ENCODE peak calls at places on chromosomes 5 and 9, in eight cellular contexts. Q is cardiac fibroblast, L is fibroblast of mammary gland, S is iPS DF 6.9, K is lower lobe of right lung, O is fibroblast of lung, U is PC-3, Z is mucosa of descending colon. I is an unnamed sample.

GRCh38 chr5:3639175-3639574 is 43.5 kb downstream of the IRX1 start:
- DNase-seq in K (no peak), S (no peak), U (no peak), O (no peak), L (no peak), Z (no peak), Q (no peak), I (no peak)

GRCh38 chr5:107808671-107809137 is 138.0 kb upstream of the EFNA5 start:
- DNase-seq in S (peak), O (peak), L (no peak), Z (no peak), K (no peak), U (no peak), Q (no peak), I (no peak)

GRCh38 chr5:1514027-1514818 is 9.5 kb downstream of the LPCAT1 start:
- DNase-seq in S (no peak), Q (no peak), O (no peak), U (no peak), Z (peak), L (no peak), K (no peak), I (no peak)

GRCh38 chr5:162160401-162160800 is 92.8 kb downstream of the GABRG2 start:
- DNase-seq in S (no peak), Q (no peak), K (no peak), L (no peak), Z (no peak), U (peak), O (no peak), I (no peak)

GRCh38 chr5:14296533-14297331 is 153.6 kb downstream of the TRIO start:
- DNase-seq in O (peak), K (no peak), Q (no peak), Z (no peak), S (no peak), L (peak), U (peak), I (no peak)

GRCh38 chr9:124754289-124754688 is 16.8 kb downstream of the NR6A1 start:
- DNase-seq in Q (peak), K (no peak), O (peak), Z (no peak), S (no peak), L (peak), U (peak), I (no peak)

GRCh38 chr5:103582364-103582763 is 19.8 kb upstream of the NUDT12 start:
- DNase-seq in Z (no peak), L (peak), U (peak), K (no peak), S (no peak), Q (peak), O (peak), I (no peak)

GRCh38 chr5:135306557-135306956 is 92.5 kb downstream of the MACROH2A1 start:
- DNase-seq in L (no peak), Q (no peak), K (no peak), S (no peak), Z (no peak), U (no peak), O (no peak), I (no peak)

GRCh38 chr9:35909687-35910612 is 660 bp downstream of the SPAAR start:
- DNase-seq in L (peak), S (no peak), U (no peak), O (no peak), Q (peak), Z (no peak), K (no peak), I (no peak)

GRCh38 chr5:176740131-176740701 is 70.1 kb upstream of the UNC5A start:
- DNase-seq in U (no peak), K (no peak), L (no peak), S (no peak), Z (no peak), O (no peak), Q (no peak), I (no peak)

GRCh38 chr5:158979749-158980521 is 119.8 kb downstream of the EBF1 start:
- DNase-seq in Z (peak), K (no peak), Q (peak), U (peak), O (peak), S (no peak), L (peak), I (no peak)

GRCh38 chr5:52769061-52769460 is 18.7 kb upstream of the ITGA1 start:
- DNase-seq in L (no peak), K (no peak), U (no peak), O (no peak), Z (no peak), Q (no peak), S (no peak), I (no peak)

GRCh38 chr5:132227485-132228240 is at the start of gene P4HA2:
- DNase-seq in S (peak), K (peak), Q (peak), L (peak), Z (peak), U (peak), O (peak), I (no peak)

GRCh38 chr5:137921931-137922330 is 32.7 kb downstream of the PKD2L2 start:
- DNase-seq in U (peak), K (no peak), L (peak), Z (no peak), S (no peak), Q (peak), O (peak), I (peak)

GRCh38 chr9:89695441-89695891 is 90.7 kb downstream of the GADD45G start:
- DNase-seq in Z (no peak), U (no peak), L (no peak), O (no peak), Q (no peak), S (no peak), K (no peak), I (no peak)

GRCh38 chr9:121963542-121963995 is 129.5 kb downstream of the TTLL11 start:
- DNase-seq in S (no peak), L (peak), O (peak), Q (peak), K (no peak), Z (no peak), U (peak), I (peak)

GRCh38 chr5:172840778-172841154 is 6.7 kb downstream of the ERGIC1 start:
- DNase-seq in Z (no peak), L (no peak), S (no peak), Q (no peak), O (no peak), K (no peak), U (no peak), I (no peak)

GRCh38 chr5:2764581-2764980 is 13.1 kb upstream of the IRX2 start:
- DNase-seq in Z (no peak), K (no peak), U (no peak), L (no peak), O (no peak), S (no peak), Q (no peak), I (no peak)

GRCh38 chr5:155564541-155564940 is 551.0 kb downstream of the KIF4B start:
- DNase-seq in L (no peak), K (no peak), U (no peak), O (no peak), Q (no peak), S (no peak), Z (no peak), I (no peak)

GRCh38 chr5:73301208-73302088 is 128.5 kb downstream of the TMEM174 start:
- DNase-seq in K (no peak), Z (no peak), O (no peak), U (no peak), S (no peak), Q (no peak), L (no peak), I (no peak)

GRCh38 chr9:107685901-107686300 is 196.3 kb upstream of the KLF4 start:
- DNase-seq in U (no peak), S (no peak), O (peak), Z (no peak), L (peak), K (no peak), Q (peak), I (peak)

GRCh38 chr5:120600639-120601038 is 136.5 kb downstream of the PRR16 start:
- DNase-seq in S (no peak), Z (no peak), O (no peak), U (no peak), L (no peak), Q (no peak), K (no peak), I (no peak)

GRCh38 chr5:15010936-15011335 is 139.4 kb upstream of the ANKH start:
- DNase-seq in K (no peak), Z (no peak), L (no peak), S (no peak), O (no peak), Q (peak), U (no peak), I (no peak)

GRCh38 chr5:140364472-140364765 is 4.4 kb downstream of the SLC4A9 start:
- DNase-seq in Q (no peak), Z (no peak), U (no peak), K (no peak), O (no peak), S (no peak), L (no peak), I (no peak)

DNA sequence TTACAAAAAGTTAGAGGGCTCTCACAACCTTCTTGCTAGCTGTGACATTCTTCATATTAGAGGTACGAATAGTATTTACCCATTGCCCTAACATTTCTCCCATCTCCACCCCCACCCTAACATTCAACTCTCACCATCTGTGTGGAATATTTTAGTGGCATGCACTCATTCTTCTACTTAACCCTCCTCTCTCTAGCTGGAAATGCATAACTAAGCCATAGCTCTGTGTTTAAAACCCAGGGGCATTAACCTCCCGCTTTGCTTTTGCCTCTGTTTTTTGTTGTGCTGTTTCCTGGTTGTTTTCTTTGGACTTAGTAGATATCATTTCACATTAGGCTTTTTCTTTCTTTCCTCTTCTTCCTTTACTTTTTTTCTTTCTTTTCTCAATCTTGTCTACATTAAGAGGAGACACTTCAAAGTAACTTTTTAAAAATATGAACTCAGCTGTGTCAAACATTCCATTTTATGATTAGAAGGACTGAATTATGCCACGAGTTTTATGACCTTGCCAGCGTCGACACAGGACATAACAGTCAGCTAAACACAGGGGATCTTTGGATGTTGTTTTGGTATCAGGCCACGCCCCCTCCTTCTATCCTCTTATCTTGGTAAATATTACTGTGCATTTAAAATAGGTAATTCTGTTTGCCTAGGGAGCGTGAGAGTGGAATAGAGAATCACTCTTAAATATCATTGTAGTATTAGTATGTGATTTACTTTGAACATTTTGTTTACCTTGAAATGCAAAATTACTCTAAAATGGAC is 236.0 kb downstream of the CD180 start:
- DNase-seq in K (no peak), O (peak), U (no peak), Q (peak), Z (no peak), L (peak), S (no peak), I (no peak)
- H3K4me3 ChIP-seq in K (peak), O (peak), U (peak), Q (peak), Z (no peak), L (peak), S (no peak), I (peak)

GRCh38 chr5:40796487-40796889 is 1.7 kb downstream of the PRKAA1 start:
- DNase-seq in U (peak), K (no peak), S (no peak), L (peak), Q (peak), Z (no peak), O (peak), I (peak)
- H3K4me3 ChIP-seq in U (peak), K (peak), S (no peak), L (peak), Q (peak), Z (no peak), O (peak), I (peak)

GRCh38 chr5:36395260-36395659 is 93.6 kb upstream of the RANBP3L start:
- DNase-seq in Z (no peak), O (no peak), K (no peak), U (no peak), S (no peak), Q (no peak), L (no peak), I (no peak)
- H3K4me3 ChIP-seq in Z (no peak), O (no peak), K (no peak), U (no peak), S (no peak), Q (no peak), L (no peak), I (no peak)

GRCh38 chr5:76714771-76715483 is 999 bp upstream of the F2R start:
- DNase-seq in K (no peak), L (no peak), U (no peak), O (peak), Z (no peak), S (no peak), Q (no peak), I (no peak)
- H3K4me3 ChIP-seq in K (peak), L (peak), U (peak), O (no peak), Z (no peak), S (peak), Q (peak), I (peak)

DNA sequence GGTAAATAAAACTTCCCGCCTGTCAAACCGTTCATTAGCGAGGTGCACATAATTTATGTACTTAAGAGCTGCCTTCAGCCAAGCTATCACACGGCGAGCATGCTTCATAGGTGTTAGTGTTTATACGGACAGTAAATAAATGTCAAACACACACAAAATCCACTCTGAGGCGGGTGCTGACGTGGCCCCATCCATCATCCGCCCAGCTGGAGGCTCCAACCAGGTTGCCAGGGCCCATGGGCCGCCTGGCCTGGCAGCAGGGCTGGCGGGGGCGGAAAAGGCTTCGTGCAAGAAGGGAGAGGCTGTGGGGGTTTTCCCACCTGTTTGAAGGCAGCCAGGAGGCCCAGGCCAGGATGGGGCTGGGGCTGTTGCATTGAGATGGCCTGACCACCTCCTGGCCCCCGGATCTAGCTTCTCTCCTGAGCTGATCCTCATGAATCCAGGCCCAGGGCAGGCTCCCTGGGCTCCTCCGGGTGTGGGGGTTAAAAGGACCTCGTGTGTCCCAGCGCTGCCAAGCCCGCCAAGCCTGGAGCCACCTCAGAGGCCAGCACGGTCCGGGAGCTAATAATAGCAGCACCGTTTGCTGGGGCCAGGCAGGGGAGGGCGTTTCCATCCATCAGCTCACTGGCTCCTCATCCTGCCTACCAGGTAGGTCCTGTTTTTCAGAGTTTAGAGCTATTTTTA is 43.1 kb downstream of the BARX1 start:
- DNase-seq in U (no peak), Q (no peak), K (peak), L (peak), Z (no peak), O (no peak), S (no peak), I (no peak)
- H3K4me3 ChIP-seq in U (no peak), Q (no peak), K (no peak), L (no peak), Z (no peak), O (no peak), S (no peak), I (no peak)

DNA sequence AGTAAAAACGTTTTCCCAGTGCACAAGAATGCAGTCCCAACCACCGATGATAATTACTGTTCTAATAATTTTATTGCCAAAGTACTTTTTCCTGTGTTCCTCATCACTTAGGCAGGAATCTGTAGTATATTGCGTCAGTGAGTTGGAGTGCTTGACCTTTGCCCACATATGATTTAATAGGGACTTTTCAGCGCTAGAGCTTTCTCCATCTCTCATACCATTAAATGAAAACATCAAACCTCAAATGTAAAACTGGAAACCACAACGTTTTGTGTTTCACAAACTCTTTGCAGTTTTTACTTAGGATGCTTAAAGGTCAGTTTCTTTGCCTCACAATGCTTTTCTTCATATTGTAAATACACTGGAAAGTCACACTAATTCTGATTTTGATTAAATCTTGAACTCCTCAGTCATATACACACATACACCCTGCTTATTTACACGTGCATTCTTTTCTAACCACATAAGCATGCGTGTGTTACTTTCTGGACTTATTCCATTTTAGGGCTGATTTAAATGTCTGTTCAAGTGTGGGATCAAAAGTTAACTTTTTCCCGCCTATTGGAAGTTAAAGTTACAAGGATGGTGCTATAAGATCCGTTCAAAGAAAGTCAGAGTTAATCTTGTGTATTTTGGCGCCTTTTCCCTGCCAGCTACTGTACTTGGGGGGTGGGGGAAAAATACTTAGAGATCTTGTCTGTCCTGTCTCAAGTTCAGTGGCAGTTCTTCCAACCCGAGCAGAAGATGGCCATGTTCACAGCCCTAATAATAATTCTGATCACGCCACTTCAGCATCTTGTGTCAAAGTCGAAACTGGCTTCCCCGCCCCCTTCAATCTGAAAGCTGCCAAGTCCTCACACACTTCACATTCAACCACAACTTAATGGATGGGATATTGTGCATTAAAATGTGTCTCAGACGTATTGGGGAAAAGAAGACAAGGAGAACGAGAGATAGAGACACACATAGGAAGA is 6.6 kb upstream of the NFIB start:
- DNase-seq in U (peak), Q (peak), K (no peak), O (peak), L (peak), Z (peak), S (no peak), I (peak)
- H3K4me3 ChIP-seq in U (peak), Q (peak), K (peak), O (no peak), L (peak), Z (no peak), S (peak), I (peak)

DNA sequence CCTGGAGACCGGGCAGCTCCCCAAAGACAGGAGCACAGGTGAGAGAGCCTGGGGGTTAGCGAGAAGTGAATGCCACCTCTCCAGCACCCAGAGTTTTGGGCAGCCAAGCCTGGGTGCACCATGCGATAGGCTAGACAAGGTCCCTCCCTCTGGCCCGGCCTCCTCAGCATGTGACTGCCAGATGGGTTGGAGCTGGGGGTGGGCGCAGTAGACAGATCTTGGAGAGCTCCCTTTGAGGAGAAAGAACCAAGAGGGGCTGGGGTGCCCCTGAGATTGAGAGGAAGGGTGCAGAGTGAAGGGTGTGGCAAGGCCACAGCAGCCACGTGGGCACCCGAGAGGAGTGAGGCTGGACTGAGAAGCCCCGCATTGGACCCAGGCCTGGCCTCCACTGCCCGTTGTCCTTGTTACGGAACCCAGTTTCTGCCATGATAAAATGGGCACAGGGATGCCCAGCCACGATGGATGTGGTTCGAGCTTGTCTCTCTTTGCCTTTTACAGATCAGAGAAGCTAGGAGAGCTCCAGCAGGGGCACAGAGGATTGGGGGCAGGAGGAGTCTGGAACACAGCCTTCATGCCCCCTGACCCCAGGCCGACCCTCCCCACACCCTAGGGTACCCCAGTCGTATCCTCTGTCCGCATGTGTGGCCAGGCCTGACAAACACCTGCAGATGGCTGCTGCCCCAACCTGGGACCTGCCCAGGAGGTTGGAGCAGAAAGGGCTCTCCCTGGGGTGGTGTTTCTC is 1.3 kb downstream of the TMEM141 start:
- DNase-seq in O (no peak), Q (peak), K (peak), Z (peak), S (no peak), L (no peak), U (no peak), I (no peak)
- H3K4me3 ChIP-seq in O (no peak), Q (peak), K (peak), Z (no peak), S (no peak), L (no peak), U (peak), I (peak)

GRCh38 chr5:178564386-178564785 is 25.8 kb downstream of the COL23A1 start:
- DNase-seq in K (no peak), S (no peak), Z (no peak), O (no peak), U (no peak), Q (no peak), L (no peak), I (no peak)
- H3K4me3 ChIP-seq in K (no peak), S (no peak), Z (no peak), O (no peak), U (no peak), Q (no peak), L (no peak), I (no peak)

DNA sequence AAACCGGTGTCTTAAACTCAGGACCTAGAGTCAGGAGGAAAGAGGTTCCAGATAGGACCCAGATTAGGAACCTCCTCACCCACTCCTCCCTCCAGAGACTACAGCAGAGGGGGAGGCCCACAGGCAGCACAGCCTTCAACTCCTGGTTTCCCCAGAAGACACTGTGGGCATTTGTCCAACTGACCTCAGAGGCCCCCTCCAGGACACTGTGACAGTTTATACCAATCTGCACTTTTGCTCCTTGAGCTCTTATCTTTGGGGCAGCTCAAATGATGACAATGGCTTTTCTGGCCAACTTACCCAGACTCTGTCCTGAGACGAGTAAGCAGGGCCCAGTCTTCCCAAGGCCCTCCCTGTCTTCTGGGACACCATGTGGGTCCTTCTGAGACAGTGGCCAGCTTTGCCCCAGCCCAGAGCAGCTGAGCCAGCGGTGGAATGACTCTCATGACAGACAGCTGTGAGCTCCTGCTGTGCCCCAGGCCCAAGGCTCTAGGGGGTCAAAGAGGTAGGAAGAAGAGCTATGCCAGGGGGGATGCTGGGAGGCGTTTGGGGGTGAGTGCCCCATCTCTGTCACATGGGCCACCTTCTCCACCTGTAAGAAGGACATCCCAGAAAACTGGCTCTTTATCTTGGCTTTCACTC is 14.3 kb downstream of the OR2V2 start:
- DNase-seq in Z (no peak), K (no peak), O (no peak), L (no peak), U (no peak), S (no peak), Q (no peak), I (no peak)
- H3K4me3 ChIP-seq in Z (no peak), K (no peak), O (no peak), L (no peak), U (no peak), S (no peak), Q (no peak), I (peak)